ENCODE peak calls at places on chromosome 20, in six cellular contexts. I is brain microvascular endothelial cell, F is ascending aorta, L is dorsolateral prefrontal cortex, M is heart right ventricle, G is Calu3. P is an unnamed sample.

GRCh38 chr20:21613512-21613911 is 92.0 kb upstream of the PAX1 start:
- DNase-seq in I (no peak), F (no peak), L (no peak), M (no peak), G (peak; percentile 0), P (no peak)

GRCh38 chr20:54172856-54173652 is 732 bp downstream of the CYP24A1 start:
- DNase-seq in I (no peak), F (no peak), L (no peak), M (no peak), G (peak; percentile 74), P (no peak)

GRCh38 chr20:32605167-32605656 is 20.1 kb upstream of the NOL4L start:
- DNase-seq in I (peak; percentile 14), F (no peak), L (peak; percentile 36), M (no peak), G (no peak), P (no peak)

GRCh38 chr20:12699374-12700228 is 309.2 kb upstream of the SPTLC3 start:
- DNase-seq in I (no peak), F (no peak), L (peak; percentile 12), M (no peak), G (no peak), P (no peak)

GRCh38 chr20:10611357-10611756 is 62.4 kb downstream of the JAG1 start:
- DNase-seq in I (peak; percentile 78), F (no peak), L (no peak), M (peak; percentile 48), G (peak; percentile 14), P (no peak)

GRCh38 chr20:50722466-50723155 is 8.8 kb upstream of the PARD6B start:
- DNase-seq in I (no peak), F (no peak), L (no peak), M (no peak), G (no peak), P (no peak)

GRCh38 chr20:17490501-17490900 is 40.7 kb downstream of the BFSP1 start:
- DNase-seq in I (no peak), F (peak; percentile 35), L (no peak), M (no peak), G (no peak), P (no peak)

GRCh38 chr20:2826655-2827054 is 10.5 kb downstream of the TMEM239 start:
- DNase-seq in I (no peak), F (no peak), L (no peak), M (no peak), G (no peak), P (no peak)

GRCh38 chr20:52035977-52036376 is 155.6 kb downstream of the ZFP64 start:
- DNase-seq in I (no peak), F (no peak), L (no peak), M (no peak), G (peak; percentile 12), P (no peak)

GRCh38 chr20:41173791-41174341 is 36.5 kb downstream of the PLCG1 start:
- DNase-seq in I (no peak), F (peak; percentile 60), L (peak; percentile 9), M (no peak), G (no peak), P (no peak)

GRCh38 chr20:5913166-5913565 is 37.2 kb downstream of the TRMT6 start:
- DNase-seq in I (no peak), F (no peak), L (no peak), M (no peak), G (no peak), P (no peak)

GRCh38 chr20:31537116-31537858 is 23.0 kb downstream of the HM13 start:
- DNase-seq in I (no peak), F (no peak), L (no peak), M (no peak), G (no peak), P (no peak)

GRCh38 chr20:42134265-42135098 is 516.3 kb upstream of the CHD6 start:
- DNase-seq in I (no peak), F (no peak), L (no peak), M (no peak), G (no peak), P (no peak)

GRCh38 chr20:45925821-45926506 is 8.5 kb upstream of the PCIF1 start:
- DNase-seq in I (no peak), F (no peak), L (no peak), M (no peak), G (no peak), P (no peak)

GRCh38 chr20:7693761-7694160 is 246.5 kb downstream of the HAO1 start:
- DNase-seq in I (no peak), F (no peak), L (no peak), M (no peak), G (no peak), P (no peak)

GRCh38 chr20:59948828-59949720 is 8.9 kb downstream of the FAM217B start:
- DNase-seq in I (peak; percentile 45), F (no peak), L (no peak), M (no peak), G (peak; percentile 48), P (no peak)

GRCh38 chr20:35719717-35720116 is 20.5 kb downstream of the ROMO1 start:
- DNase-seq in I (no peak), F (no peak), L (no peak), M (no peak), G (no peak), P (no peak)

GRCh38 chr20:35721621-35722020 is 20.4 kb downstream of the RBM39 start:
- DNase-seq in I (no peak), F (no peak), L (no peak), M (no peak), G (no peak), P (no peak)

GRCh38 chr20:35718972-35719635 is 19.9 kb downstream of the ROMO1 start:
- DNase-seq in I (no peak), F (no peak), L (no peak), M (no peak), G (no peak), P (no peak)

GRCh38 chr20:35721219-35721618 is 20.8 kb downstream of the RBM39 start:
- DNase-seq in I (no peak), F (no peak), L (no peak), M (no peak), G (no peak), P (no peak)

DNA sequence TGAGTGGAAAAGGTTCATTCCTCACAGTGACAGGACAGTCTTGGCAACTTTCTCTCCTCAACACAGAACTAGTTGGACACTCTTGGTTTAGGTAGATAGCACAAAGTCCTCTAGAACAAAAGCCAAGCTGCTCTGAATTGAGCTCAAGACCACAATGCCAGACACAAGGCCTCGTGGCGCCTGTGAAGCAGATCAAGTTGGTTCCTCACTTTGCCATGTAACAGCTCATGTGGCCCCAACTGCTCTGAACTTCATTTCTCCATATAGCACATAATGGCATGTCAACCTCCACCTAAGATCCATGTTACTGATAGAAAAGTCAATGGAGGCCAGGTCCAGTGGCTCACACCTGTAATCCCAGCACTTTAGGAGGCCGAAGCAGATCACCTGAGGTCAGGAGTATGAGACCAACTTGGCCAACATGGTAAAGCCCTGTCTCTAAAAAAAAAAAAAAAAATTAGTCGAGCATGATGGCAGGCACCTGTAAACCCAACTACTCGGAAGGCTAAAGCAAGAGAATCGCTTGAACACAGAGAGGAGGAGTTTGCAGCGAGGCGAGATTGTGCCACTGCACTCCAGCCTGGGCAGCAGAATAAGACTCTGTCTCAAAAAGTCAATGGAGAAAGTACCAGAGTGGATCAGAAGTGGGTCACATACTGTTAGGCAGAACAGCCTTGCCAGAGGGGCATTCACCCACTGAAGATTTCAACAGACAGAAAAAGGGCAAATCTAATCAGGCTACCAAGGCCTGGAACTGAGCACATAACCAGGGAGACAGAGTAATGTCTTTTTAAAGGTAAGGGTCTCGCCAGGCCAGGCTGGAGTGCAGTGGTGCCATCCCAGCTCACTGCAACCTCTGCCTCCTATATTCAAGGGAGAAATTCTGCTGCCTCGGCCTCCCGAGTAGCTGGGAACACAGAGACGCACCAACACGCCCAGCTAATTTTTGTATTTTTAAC is 21.2 kb downstream of the ROMO1 start:
- DNase-seq in I (no peak), F (no peak), L (no peak), M (no peak), G (no peak), P (no peak)
- TF ChIP-seq CTCF in I (no peak), F (no peak), L (no peak), M (no peak), G (no peak), P (no peak)

DNA sequence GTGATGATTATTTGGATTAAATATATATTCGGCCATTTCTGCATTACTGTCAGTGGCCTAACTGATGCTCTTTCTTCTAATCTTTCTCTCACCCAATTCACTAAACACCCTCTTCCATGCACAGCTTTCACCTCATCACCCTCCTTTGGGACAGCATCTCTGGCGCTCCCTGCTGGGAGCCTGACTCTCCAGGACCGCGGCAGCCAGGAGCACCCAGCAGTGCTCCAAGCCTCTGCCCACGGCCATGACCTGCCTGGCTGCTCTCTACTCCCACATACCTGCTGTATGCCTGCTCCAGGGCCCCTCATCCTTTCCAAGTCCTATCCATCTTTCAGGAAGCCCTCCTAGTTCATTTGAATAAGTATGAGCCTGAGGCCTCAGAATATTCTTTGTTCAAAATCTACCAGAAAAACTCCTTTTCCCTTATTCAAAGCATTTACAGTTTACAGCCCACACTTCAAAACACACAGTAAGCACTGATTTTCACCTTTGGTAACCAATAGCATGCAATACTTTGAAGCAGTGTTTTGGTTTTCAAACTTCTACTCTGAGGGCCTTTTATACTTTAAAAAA is 15.2 kb downstream of the CTCFL start:
- DNase-seq in I (no peak), F (no peak), L (no peak), M (no peak), G (peak; percentile 77), P (no peak)
- TF ChIP-seq CTCF in I (peak; percentile 77), F (no peak), L (no peak), M (peak; percentile 44), G (peak; percentile 72), P (no peak)

DNA sequence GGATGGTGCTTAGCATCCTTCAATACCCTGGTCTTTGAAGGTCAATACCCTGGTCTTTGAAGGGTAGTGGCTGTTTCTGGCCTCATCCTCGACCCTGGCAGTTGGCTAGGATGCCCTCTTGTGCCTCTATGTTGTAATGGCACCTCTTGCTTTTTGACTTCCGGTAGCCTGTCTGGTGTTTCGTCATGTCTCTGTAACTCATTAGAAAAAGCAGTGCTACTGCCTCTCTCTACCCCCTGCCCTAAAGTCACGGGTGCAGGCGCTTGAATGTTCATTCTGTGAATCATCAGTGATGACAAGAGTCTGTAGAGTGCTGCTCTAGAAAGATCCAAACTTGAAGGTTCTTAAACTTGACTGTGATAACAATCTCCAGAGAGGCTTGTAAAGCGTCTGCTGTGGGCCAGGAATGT is 28.3 kb downstream of the RSPO4 start:
- DNase-seq in I (peak; percentile 27), F (no peak), L (no peak), M (no peak), G (peak; percentile 36), P (no peak)
- TF ChIP-seq CTCF in I (peak; percentile 35), F (no peak), L (no peak), M (peak; percentile 56), G (no peak), P (no peak)

DNA sequence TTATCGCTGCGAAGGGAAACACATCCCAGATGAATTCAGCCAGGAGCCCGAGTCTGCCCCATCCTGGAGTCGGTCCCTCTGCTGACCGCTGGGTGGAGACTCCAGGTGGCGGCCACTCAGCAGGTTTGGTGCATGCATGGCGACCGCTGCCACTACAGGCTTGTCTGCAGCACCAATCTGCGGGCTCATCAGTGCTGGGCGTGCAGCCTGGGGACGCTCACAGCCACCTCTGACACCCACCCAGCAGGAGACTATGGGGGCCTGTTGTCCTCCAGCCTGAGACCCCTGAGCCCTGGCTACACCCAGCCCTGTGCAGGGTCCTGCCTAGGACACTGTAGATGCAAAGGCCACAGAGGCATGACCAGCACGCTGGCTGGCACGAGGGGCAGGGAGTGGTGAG is 40.5 kb upstream of the GATA5 start:
- DNase-seq in I (no peak), F (no peak), L (no peak), M (no peak), G (peak; percentile 75), P (no peak)
- TF ChIP-seq CTCF in I (peak; percentile 25), F (no peak), L (no peak), M (peak; percentile 35), G (peak; percentile 66), P (no peak)

P was measured in activated B cell treated with CpG ODN at 0.5 μM for 24 hours.